ENCODE peak calls at places on chromosomes 2 and 18, in six cellular contexts. R is SK-N-SH, O is K562, U is HCT116, V is HepG2, Y is GM12878. T is an unnamed sample.

GRCh38 chr2:11665510-11666362 is 4.3 kb downstream of the NTSR2 start:
- DNase-seq in Y (no peak), U (no peak), R (no peak), O (no peak), V (no peak), T (no peak)

GRCh38 chr18:56076735-56077134 is 488.7 kb upstream of the TCF4 start:
- DNase-seq in R (no peak), U (no peak), V (no peak), Y (no peak), O (no peak), T (no peak)

GRCh38 chr18:68791801-68792200 is 6.1 kb upstream of the CCDC102B start:
- DNase-seq in R (no peak), Y (no peak), U (no peak), V (peak; percentile 2), O (no peak), T (no peak)

GRCh38 chr2:172545408-172546075 is 10.3 kb upstream of the PDK1 start:
- DNase-seq in V (no peak), U (no peak), Y (no peak), O (no peak), R (no peak), T (peak; percentile 66)

GRCh38 chr2:180992994-180993393 is 12.6 kb downstream of the UBE2E3 start:
- DNase-seq in V (no peak), R (no peak), U (no peak), O (no peak), Y (no peak), T (no peak)

GRCh38 chr2:105237045-105237765 is 4.3 kb upstream of the GPR45 start:
- DNase-seq in V (no peak), R (no peak), O (no peak), U (no peak), Y (no peak), T (no peak)

GRCh38 chr18:37634516-37634915 is 68.9 kb upstream of the CELF4 start:
- DNase-seq in V (no peak), U (no peak), R (no peak), O (no peak), Y (no peak), T (no peak)

GRCh38 chr18:22678486-22678885 is 254.6 kb upstream of the RBBP8 start:
- DNase-seq in V (no peak), O (no peak), U (no peak), R (no peak), Y (no peak), T (no peak)

GRCh38 chr2:42770288-42771131 is 6.6 kb upstream of the OXER1 start:
- DNase-seq in R (peak; percentile 92), O (peak; percentile 85), U (peak; percentile 48), V (peak; percentile 73), Y (no peak), T (peak; percentile 73)

GRCh38 chr18:49548266-49548665 is 13.6 kb upstream of the LIPG start:
- DNase-seq in V (peak; percentile 7), O (no peak), U (peak; percentile 22), Y (no peak), R (no peak), T (no peak)

GRCh38 chr2:156896294-156896693 is 361.2 kb upstream of the GALNT5 start:
- DNase-seq in V (no peak), Y (peak; percentile 28), O (no peak), U (no peak), R (no peak), T (no peak)

GRCh38 chr2:54455584-54456525 is at the start of gene SPTBN1:
- DNase-seq in R (peak; percentile 97), V (peak; percentile 87), Y (no peak), U (peak; percentile 61), O (peak; percentile 61), T (peak; percentile 67)

GRCh38 chr2:55986700-55987440 is 63.3 kb upstream of the EFEMP1 start:
- DNase-seq in R (no peak), O (no peak), Y (no peak), U (no peak), V (no peak), T (no peak)

GRCh38 chr2:158995677-158996049 is 27.2 kb downstream of the TANC1 start:
- DNase-seq in U (no peak), Y (no peak), O (no peak), R (no peak), V (no peak), T (no peak)

GRCh38 chr2:64787698-64788097 is 134.0 kb upstream of the SERTAD2 start:
- DNase-seq in Y (no peak), U (no peak), O (no peak), R (no peak), V (no peak), T (peak; percentile 22)

GRCh38 chr2:99422599-99422998 is 67.2 kb downstream of the REV1 start:
- DNase-seq in Y (no peak), V (no peak), O (no peak), R (no peak), U (no peak), T (no peak)

GRCh38 chr2:58434692-58435091 is 193.6 kb upstream of the FANCL start:
- DNase-seq in Y (no peak), R (no peak), O (no peak), U (no peak), V (no peak), T (no peak)

GRCh38 chr2:37388074-37388473 is 43.6 kb downstream of the QPCT start:
- DNase-seq in U (no peak), O (no peak), R (no peak), Y (no peak), V (no peak), T (no peak)

GRCh38 chr2:96306370-96306769 is 1.0 kb upstream of the SNRNP200 start:
- DNase-seq in R (no peak), U (no peak), Y (no peak), V (peak; percentile 16), O (no peak), T (no peak)

GRCh38 chr2:136024616-136025015 is 39.2 kb upstream of the DARS1 start:
- DNase-seq in V (no peak), U (no peak), Y (no peak), O (no peak), R (no peak), T (no peak)

GRCh38 chr18:13237641-13238040 is 19.1 kb downstream of the LDLRAD4 start:
- DNase-seq in U (no peak), Y (no peak), V (no peak), O (no peak), R (no peak), T (no peak)

GRCh38 chr18:13237073-13237472 is 18.5 kb downstream of the LDLRAD4 start:
- DNase-seq in R (no peak), U (no peak), Y (no peak), O (no peak), V (no peak), T (no peak)

GRCh38 chr18:13235981-13236380 is 17.4 kb downstream of the LDLRAD4 start:
- DNase-seq in R (no peak), V (no peak), Y (no peak), U (no peak), O (no peak), T (no peak)

GRCh38 chr18:13235326-13235937 is 16.9 kb downstream of the LDLRAD4 start:
- DNase-seq in R (no peak), Y (no peak), O (no peak), U (no peak), V (no peak), T (no peak)

GRCh38 chr18:13236411-13236810 is 17.9 kb downstream of the LDLRAD4 start:
- DNase-seq in Y (no peak), O (no peak), U (no peak), V (no peak), R (no peak), T (no peak)
- TF ChIP-seq JUND in Y (no peak), O (no peak), U (no peak), V (no peak), R (no peak), T (no peak)

DNA sequence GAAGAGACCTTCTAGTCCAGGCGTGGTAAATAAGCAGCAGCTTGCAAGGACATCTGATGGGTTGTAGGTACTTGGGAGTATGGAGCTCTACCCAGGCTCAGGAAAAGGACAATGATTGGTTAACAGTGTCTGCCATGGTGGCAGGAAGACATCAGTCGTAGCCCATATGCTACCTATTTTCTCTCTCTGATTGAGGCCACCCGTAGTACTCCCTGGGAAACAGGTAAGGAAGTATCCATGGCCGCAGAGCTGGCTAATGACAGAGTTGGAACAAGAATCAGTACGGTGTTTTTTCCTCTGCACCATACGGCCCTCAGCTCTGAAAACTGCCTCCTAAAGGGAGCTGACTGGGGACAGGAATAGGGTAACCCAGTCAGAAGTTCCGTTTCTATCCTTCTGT is 112.6 kb downstream of the CDK15 start:
- DNase-seq in U (no peak), V (no peak), R (no peak), Y (no peak), O (no peak), T (no peak)
- TF ChIP-seq JUND in U (no peak), V (no peak), R (no peak), Y (no peak), O (no peak), T (no peak)

DNA sequence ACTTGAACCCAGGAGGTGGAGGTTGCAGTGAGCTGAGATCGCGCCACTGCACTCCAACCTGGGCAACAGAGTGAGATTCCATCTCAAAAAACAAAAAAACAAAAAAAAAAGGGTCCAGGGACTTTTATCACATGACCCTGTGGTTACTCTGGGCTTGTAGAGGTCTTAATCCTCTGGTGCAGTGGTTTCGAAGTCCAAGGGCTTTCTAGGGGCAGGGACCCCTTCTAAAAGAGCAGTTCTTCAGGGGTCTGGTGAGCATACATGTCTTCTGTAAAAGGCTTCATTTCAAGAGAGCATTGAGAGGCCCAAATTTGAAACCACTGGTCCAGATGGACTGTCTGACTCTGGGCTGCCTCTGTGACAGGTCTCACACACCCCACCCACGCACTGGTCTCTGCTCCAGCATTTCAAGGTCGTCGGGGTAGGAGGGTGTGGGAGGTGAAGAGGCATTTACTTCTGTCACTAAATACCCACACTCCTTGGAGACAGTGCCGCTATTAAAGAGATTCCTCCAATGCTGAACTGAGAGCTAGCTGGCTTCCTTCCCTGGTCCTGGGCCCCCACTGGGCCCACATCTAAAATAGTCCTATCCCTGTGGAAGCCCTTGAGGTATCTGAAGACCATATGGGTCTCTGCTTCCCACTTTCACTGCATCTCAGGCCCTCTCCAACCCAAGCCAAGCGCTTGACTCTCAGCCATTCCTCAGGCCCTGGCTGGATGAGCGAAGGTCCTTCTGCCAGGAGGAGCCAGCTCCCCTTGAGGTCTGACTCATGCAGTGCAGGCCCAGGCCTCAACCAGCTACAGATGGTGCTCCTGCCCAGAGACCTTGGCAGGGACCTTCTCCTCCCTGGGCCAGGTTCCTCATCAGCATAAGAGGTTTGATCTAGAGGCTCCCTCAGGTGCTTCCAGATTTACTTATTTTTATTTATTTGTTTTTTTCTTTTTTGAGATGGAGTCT is 44.8 kb downstream of the PAX8 start:
- DNase-seq in Y (no peak), O (peak; percentile 47), V (peak; percentile 32), R (no peak), U (no peak), T (no peak)
- TF ChIP-seq JUND in Y (no peak), O (no peak), V (no peak), R (no peak), U (no peak), T (no peak)

DNA sequence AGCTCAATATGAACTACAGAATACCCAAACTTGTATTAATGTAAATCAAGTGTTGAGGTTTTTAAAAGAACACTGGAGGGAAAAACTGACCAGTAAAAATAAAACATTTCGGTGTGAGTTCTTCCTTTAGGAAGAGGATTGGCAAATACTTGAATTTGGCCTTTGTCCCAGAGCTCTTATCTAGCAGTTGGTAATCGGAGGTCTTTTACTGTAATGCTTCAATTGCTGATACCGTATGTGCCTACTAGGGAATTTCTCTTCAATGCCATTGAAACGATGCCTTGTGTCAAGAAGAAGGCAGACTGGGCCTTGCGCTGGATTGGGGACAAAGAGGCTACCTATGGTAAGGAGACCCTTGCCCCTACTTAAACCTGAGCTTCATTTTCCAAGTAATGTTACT is 4.1 kb downstream of the RRM2 start:
- DNase-seq in Y (no peak), V (no peak), O (no peak), R (no peak), U (no peak), T (no peak)
- TF ChIP-seq JUND in Y (no peak), V (no peak), O (no peak), R (no peak), U (no peak), T (no peak)

GRCh38 chr2:84388133-84388532 is 70.9 kb downstream of the SUCLG1 start:
- DNase-seq in Y (no peak), V (no peak), R (no peak), U (no peak), O (no peak), T (no peak)
- TF ChIP-seq JUND in Y (no peak), V (no peak), R (no peak), U (no peak), O (no peak), T (no peak)